ENCODE peak calls at places on chromosomes 12 and 14, in nine cellular contexts. C is IMR-90, I is GM12891, B is lower leg skin, W is stomach, P is K562, K is esophagus squamous epithelium, Y is suprapubic skin, V is HCT116. U is an unnamed sample.

GRCh38 chr14:98951031-98951430 is 321.0 kb downstream of the BCL11B start:
- DNase-seq in C (no peak), I (no peak), B (no peak), W (no peak), P (no peak), K (no peak), Y (peak), V (no peak), U (no peak)

GRCh38 chr12:132030367-132031038 is 80.8 kb downstream of the EP400 start:
- DNase-seq in C (peak), I (no peak), B (no peak), W (no peak), P (no peak), K (no peak), Y (no peak), V (no peak), U (no peak)

GRCh38 chr14:88248606-88249005 is 74.5 kb downstream of the KCNK10 start:
- DNase-seq in C (no peak), I (no peak), B (no peak), W (no peak), P (no peak), K (no peak), Y (no peak), V (no peak), U (no peak)

GRCh38 chr12:79451365-79451764 is 239.4 kb downstream of the PAWR start:
- DNase-seq in C (no peak), I (no peak), B (no peak), W (no peak), P (no peak), K (no peak), Y (no peak), V (no peak), U (no peak)

GRCh38 chr14:38079268-38079667 is 128.4 kb upstream of the SSTR1 start:
- DNase-seq in C (peak), I (no peak), B (no peak), W (no peak), P (no peak), K (no peak), Y (no peak), V (no peak), U (no peak)

GRCh38 chr12:56007892-56008471 is 10.9 kb downstream of the SUOX start:
- DNase-seq in C (no peak), I (no peak), B (no peak), W (no peak), P (no peak), K (no peak), Y (no peak), V (no peak), U (no peak)

GRCh38 chr14:101221549-101222160 is 318.1 kb upstream of the RTL1 start:
- DNase-seq in C (no peak), I (no peak), B (no peak), W (no peak), P (no peak), K (no peak), Y (no peak), V (no peak), U (no peak)

GRCh38 chr14:73026243-73026844 is 562 bp downstream of the ZFYVE1 start:
- DNase-seq in C (no peak), I (no peak), B (peak), W (no peak), P (no peak), K (no peak), Y (no peak), V (no peak), U (peak)

GRCh38 chr12:45292486-45293195 is 76.7 kb downstream of the ANO6 start:
- DNase-seq in C (peak), I (no peak), B (no peak), W (no peak), P (no peak), K (no peak), Y (no peak), V (no peak), U (no peak)

GRCh38 chr12:50081096-50081808 is 3.9 kb upstream of the SMARCD1 start:
- DNase-seq in C (no peak), I (no peak), B (no peak), W (no peak), P (peak), K (no peak), Y (no peak), V (no peak), U (peak)

GRCh38 chr12:4257442-4257841 is 16.1 kb upstream of the CCND2 start:
- DNase-seq in C (no peak), I (no peak), B (no peak), W (no peak), P (no peak), K (no peak), Y (no peak), V (no peak), U (no peak)

GRCh38 chr14:72708708-72709475 is 185.0 kb downstream of the DPF3 start:
- DNase-seq in C (no peak), I (no peak), B (no peak), W (no peak), P (no peak), K (no peak), Y (no peak), V (peak), U (no peak)

GRCh38 chr12:55718020-55718419 is 2.2 kb upstream of the RDH5 start:
- DNase-seq in C (no peak), I (no peak), B (no peak), W (no peak), P (no peak), K (no peak), Y (no peak), V (no peak), U (no peak)

GRCh38 chr12:15116073-15116472 is 105.1 kb downstream of the RERG start:
- DNase-seq in C (no peak), I (no peak), B (no peak), W (no peak), P (no peak), K (no peak), Y (no peak), V (no peak), U (no peak)
- TF ChIP-seq POLR2A in C (no peak), I (no peak), B (no peak), W (no peak), P (no peak), K (no peak), Y (no peak), V (no peak), U (no peak)

DNA sequence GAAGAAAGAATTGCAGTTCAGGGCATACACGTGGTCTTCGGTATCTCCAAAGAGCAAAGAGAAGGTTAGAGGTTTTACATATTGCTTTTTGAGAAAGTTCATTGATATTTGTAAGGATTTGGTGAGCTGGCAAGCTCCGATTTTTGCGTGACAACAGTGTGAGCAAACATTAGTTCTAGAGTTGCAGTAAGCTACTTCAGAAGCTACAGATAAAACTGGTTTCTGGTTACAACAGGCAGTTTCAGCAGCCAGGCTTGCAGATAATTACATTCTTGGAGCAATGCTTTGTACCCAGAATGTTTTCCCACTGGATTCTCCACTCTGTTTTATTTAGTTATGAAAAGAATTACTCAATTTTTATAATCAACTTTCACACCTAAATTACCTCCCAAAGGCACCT is 28.2 kb downstream of the KLRK1 start:
- DNase-seq in C (peak), I (no peak), B (no peak), W (no peak), P (no peak), K (no peak), Y (no peak), V (no peak), U (no peak)
- TF ChIP-seq POLR2A in C (no peak), I (no peak), B (no peak), W (no peak), P (no peak), K (no peak), Y (no peak), V (no peak), U (no peak)

GRCh38 chr12:52032797-52033505 is 18.3 kb upstream of the NR4A1 start:
- DNase-seq in C (peak), I (peak), B (peak), W (peak), P (peak), K (peak), Y (peak), V (peak), U (peak)
- TF ChIP-seq POLR2A in C (peak), I (no peak), B (peak), W (no peak), P (peak), K (no peak), Y (no peak), V (no peak), U (no peak)

DNA sequence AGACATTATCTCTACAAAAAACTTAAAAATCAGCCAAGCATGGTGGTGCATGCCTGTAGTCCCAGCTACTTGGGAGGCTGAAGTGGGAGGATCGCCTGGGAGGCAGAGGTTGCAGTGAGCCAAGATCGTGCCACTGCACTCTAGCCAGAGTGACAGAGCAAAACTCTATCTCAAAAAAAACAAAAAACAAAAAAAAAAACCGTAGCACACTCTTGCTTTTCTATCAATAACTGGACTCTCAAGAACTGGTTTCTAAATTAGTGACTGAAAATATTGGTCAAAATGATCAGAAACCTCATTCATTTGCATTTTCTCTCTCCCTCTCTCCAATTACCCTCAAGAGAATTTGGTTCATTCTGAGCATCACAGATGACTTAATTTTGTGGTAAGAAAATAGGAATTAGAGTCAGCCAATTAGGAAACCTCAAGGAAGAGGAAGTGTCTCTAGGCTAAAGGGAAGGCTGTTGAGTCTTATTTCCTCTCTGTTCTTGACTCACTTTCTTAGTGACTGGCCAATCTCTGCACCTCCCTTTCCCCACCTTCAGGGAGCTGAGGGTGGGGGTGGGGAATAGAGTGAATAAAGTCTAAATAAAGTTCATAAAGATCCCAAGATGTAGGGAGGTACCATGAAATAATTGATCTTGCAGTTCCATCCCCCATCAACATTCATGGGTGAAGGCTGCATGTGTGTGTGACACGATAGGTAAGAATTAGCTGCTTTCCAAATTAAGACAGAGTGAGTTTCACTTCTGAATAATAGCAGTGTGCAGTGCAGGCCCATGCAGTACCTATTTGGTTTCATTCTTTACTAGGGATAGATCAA is 6.8 kb upstream of the PSMA6 start:
- DNase-seq in C (peak), I (peak), B (no peak), W (no peak), P (no peak), K (no peak), Y (no peak), V (no peak), U (no peak)
- TF ChIP-seq POLR2A in C (no peak), I (no peak), B (no peak), W (no peak), P (no peak), K (no peak), Y (no peak), V (no peak), U (no peak)

DNA sequence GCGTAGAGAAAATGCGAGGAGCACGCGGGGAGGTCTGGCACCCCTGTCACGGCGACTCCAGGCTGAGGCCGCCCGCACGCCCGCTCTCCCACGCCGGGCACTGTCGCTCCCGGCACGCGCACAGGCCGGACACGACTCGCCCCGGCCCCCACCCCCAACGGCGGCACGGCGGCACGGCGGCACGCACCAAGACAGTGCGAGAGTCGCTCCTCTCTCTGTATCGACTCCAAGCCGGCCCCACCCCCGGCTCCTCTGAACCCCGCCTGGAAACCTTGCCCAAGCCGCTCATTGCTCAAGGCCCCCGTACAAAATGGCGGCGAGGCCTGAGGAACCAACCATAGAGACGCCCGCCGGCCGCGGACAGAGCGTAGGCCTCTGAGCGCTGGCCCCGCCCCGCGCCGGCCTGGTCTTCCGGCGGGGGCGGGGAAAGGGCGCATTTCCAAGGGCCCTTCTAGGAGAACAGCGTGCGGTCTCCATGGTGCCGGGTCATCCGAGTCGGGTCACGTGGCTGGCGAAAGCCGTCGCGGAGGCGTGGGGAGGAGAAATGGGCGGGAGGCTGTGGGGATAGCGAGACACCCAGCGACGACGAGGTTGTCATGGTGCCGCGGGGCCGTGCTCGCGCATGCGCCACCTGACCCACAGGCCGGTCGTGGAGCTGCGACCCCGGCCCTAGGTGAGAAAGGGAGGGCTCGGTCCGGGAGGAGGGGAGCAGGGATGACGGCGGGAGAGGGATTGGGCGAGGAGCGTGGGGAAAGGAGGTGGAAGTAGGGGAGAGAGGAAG is at the start of gene CIPC:
- DNase-seq in C (peak), I (peak), B (peak), W (peak), P (peak), K (peak), Y (peak), V (peak), U (peak)
- TF ChIP-seq POLR2A in C (peak), I (peak), B (peak), W (no peak), P (peak), K (no peak), Y (peak), V (peak), U (peak)

GRCh38 chr14:24258119-24258518 is 4.9 kb downstream of the TGM1 start:
- DNase-seq in C (no peak), I (no peak), B (no peak), W (no peak), P (no peak), K (no peak), Y (no peak), V (no peak), U (no peak)

GRCh38 chr14:24260780-24261157 is 2.2 kb downstream of the TGM1 start:
- DNase-seq in C (no peak), I (no peak), B (no peak), W (no peak), P (no peak), K (no peak), Y (no peak), V (no peak), U (no peak)

GRCh38 chr14:24258548-24259265 is 4.3 kb downstream of the TGM1 start:
- DNase-seq in C (no peak), I (no peak), B (no peak), W (no peak), P (no peak), K (no peak), Y (no peak), V (no peak), U (no peak)

GRCh38 chr14:24260026-24260779 is 2.8 kb downstream of the TGM1 start:
- DNase-seq in C (no peak), I (no peak), B (no peak), W (no peak), P (no peak), K (no peak), Y (no peak), V (no peak), U (peak)

GRCh38 chr14:24259282-24260025 is 3.5 kb downstream of the TGM1 start:
- DNase-seq in C (no peak), I (no peak), B (no peak), W (no peak), P (no peak), K (no peak), Y (no peak), V (no peak), U (no peak)
- TF ChIP-seq POLR2A in C (no peak), I (no peak), B (no peak), W (no peak), P (no peak), K (no peak), Y (no peak), V (no peak), U (no peak)

GRCh38 chr14:75299064-75299463 is 20.4 kb downstream of the FOS start:
- DNase-seq in C (no peak), I (no peak), B (peak), W (no peak), P (no peak), K (no peak), Y (peak), V (no peak), U (no peak)

GRCh38 chr14:75299576-75299975 is 20.9 kb downstream of the FOS start:
- DNase-seq in C (no peak), I (no peak), B (no peak), W (no peak), P (no peak), K (no peak), Y (no peak), V (no peak), U (no peak)

GRCh38 chr14:75295491-75296338 is 17.1 kb downstream of the FOS start:
- DNase-seq in C (peak), I (peak), B (peak), W (peak), P (peak), K (no peak), Y (peak), V (no peak), U (peak)

GRCh38 chr14:75298187-75298985 is 19.8 kb downstream of the FOS start:
- DNase-seq in C (no peak), I (no peak), B (peak), W (peak), P (peak), K (no peak), Y (peak), V (no peak), U (no peak)

DNA sequence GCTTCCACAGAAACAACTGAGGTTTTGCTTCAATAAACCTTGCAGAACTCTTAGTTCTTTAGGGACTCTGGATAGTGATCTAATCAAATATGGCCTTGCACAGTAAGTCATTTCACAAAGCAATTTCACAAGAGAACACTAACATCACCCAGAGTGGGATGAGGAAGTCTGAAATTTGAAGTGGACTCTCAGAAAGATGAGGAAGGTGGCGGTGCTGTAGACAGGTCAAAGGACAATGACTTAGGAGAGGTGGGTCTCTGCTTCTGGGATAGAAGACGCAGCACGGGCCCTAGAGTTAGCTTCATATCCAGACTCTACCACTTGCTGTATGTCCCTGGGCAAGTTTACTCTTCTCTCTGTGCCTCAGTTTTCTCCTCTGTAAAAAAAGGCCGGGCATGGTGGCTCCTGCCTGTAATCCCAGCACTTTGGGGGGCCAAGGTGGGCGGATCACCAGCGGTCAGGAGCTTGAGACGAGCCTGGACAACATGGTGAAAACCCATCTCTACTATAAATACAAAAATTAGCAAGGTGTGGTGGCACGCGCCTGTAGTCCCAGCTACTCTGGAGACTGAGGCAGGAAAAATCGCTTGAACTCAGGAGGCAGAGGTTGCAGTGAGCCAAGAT is 18.9 kb downstream of the FOS start:
- DNase-seq in C (no peak), I (no peak), B (no peak), W (no peak), P (no peak), K (no peak), Y (peak), V (no peak), U (no peak)
- TF ChIP-seq POLR2A in C (no peak), I (no peak), B (no peak), W (no peak), P (no peak), K (no peak), Y (no peak), V (no peak), U (no peak)

DNA sequence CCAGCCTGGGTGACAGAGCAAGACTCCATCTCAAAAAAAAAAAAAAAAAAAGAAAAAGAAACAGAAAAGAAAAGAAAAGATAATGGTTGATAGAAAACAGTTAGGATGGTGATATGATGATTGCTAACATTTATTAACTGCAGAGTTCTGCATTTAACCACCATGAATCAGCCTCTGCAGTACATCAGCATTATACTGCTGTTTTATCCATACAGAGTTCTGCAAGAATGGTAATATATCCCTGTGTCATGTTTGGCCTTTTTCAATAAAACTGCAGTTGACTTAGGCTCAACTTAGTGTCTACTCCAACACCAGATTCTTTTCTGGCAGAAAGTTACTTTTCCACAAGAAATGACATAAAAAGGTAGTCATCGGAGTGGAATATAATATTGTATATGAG is 62.6 kb downstream of the DUSP6 start:
- DNase-seq in C (no peak), I (no peak), B (no peak), W (no peak), P (no peak), K (no peak), Y (no peak), V (no peak), U (no peak)
- TF ChIP-seq POLR2A in C (no peak), I (no peak), B (no peak), W (no peak), P (no peak), K (no peak), Y (no peak), V (no peak), U (no peak)